ENCODE peak calls at places on chromosomes 5 and 9, in six cellular contexts. D is fibroblast of lung, C is A549, S is brain microvascular endothelial cell, B is heart left ventricle, P is ovary. O is an unnamed sample.

GRCh38 chr5:34001231-34001935 is 6.5 kb downstream of the AMACR start:
- DNase-seq in P (no peak), S (no peak), D (peak; percentile 45), B (no peak), C (peak; percentile 19), O (no peak)

GRCh38 chr9:69155341-69156030 is 18.6 kb upstream of the TJP2 start:
- DNase-seq in C (no peak), D (no peak), P (no peak), B (no peak), S (no peak), O (no peak)

GRCh38 chr5:142433526-142434321 is 108.9 kb upstream of the SPRY4 start:
- DNase-seq in C (no peak), D (peak; percentile 42), B (no peak), P (no peak), S (peak; percentile 34), O (no peak)

GRCh38 chr5:80161165-80161564 is 94.7 kb downstream of the SERINC5 start:
- DNase-seq in P (no peak), C (no peak), S (no peak), B (no peak), D (no peak), O (no peak)

GRCh38 chr5:176570044-176570443 is 20.9 kb downstream of the CDHR2 start:
- DNase-seq in C (peak; percentile 44), P (no peak), S (no peak), B (no peak), D (peak; percentile 54), O (no peak)

GRCh38 chr5:136036991-136037705 is 8.4 kb downstream of the TGFBI start:
- DNase-seq in S (no peak), C (no peak), B (no peak), D (no peak), P (no peak), O (peak; percentile 70)

GRCh38 chr9:77663754-77664153 is 15.6 kb upstream of the GNA14 start:
- DNase-seq in P (no peak), D (peak; percentile 45), B (no peak), C (no peak), S (peak; percentile 20), O (peak; percentile 19)

GRCh38 chr5:56638061-56638621 is 177.2 kb upstream of the MAP3K1 start:
- DNase-seq in C (peak; percentile 56), D (no peak), P (no peak), B (no peak), S (no peak), O (no peak)

GRCh38 chr9:16884952-16885513 is 14.6 kb upstream of the BNC2 start:
- DNase-seq in D (peak; percentile 99), S (no peak), B (no peak), P (no peak), C (no peak), O (no peak)

GRCh38 chr5:143262393-143263174 is 140.9 kb downstream of the NR3C1 start:
- DNase-seq in P (no peak), C (peak; percentile 71), B (no peak), D (peak; percentile 98), S (peak; percentile 93), O (no peak)

GRCh38 chr9:114098660-114099522 is at the start of gene KIF12:
- DNase-seq in S (no peak), D (no peak), P (no peak), C (peak; percentile 57), B (no peak), O (no peak)

GRCh38 chr5:136004436-136004835 is 24.4 kb upstream of the TGFBI start:
- DNase-seq in D (peak; percentile 90), B (no peak), S (no peak), C (no peak), P (no peak), O (no peak)

GRCh38 chr5:139964266-139964993 is 78.7 kb downstream of the NRG2 start:
- DNase-seq in D (no peak), B (no peak), P (no peak), S (no peak), C (no peak), O (no peak)

GRCh38 chr5:137954131-137954879 is 65.0 kb downstream of the PKD2L2 start:
- DNase-seq in P (no peak), C (peak; percentile 73), B (peak; percentile 49), S (peak; percentile 88), D (peak; percentile 86), O (no peak)

GRCh38 chr5:14901462-14902051 is 30.0 kb upstream of the ANKH start:
- DNase-seq in C (no peak), P (no peak), B (peak; percentile 63), S (peak; percentile 73), D (peak; percentile 74), O (no peak)

GRCh38 chr5:124885490-124885889 is 139.1 kb upstream of the ZNF608 start:
- DNase-seq in C (no peak), B (no peak), S (no peak), P (no peak), D (no peak), O (no peak)

GRCh38 chr9:69097053-69097452 is 61.5 kb downstream of the FXN start:
- DNase-seq in C (no peak), B (no peak), P (no peak), D (peak; percentile 85), S (peak; percentile 59), O (no peak)

GRCh38 chr9:106619211-106619610 is 243.8 kb upstream of the ZNF462 start:
- DNase-seq in P (no peak), D (peak; percentile 78), B (no peak), C (no peak), S (peak; percentile 62), O (no peak)

GRCh38 chr9:87795178-87795577 is 69.3 kb downstream of the CTSL start:
- DNase-seq in P (no peak), S (no peak), C (no peak), B (no peak), D (no peak), O (no peak)

GRCh38 chr9:34185778-34186551 is 7.1 kb downstream of the UBAP1 start:
- DNase-seq in C (peak; percentile 82), B (peak; percentile 45), P (no peak), S (peak; percentile 77), D (peak; percentile 89), O (no peak)

GRCh38 chr5:130545291-130545690 is 619.8 kb downstream of the HINT1 start:
- DNase-seq in B (no peak), D (no peak), P (no peak), C (no peak), S (no peak), O (no peak)

GRCh38 chr5:90956511-90956910 is 397.9 kb downstream of the ADGRV1 start:
- DNase-seq in S (no peak), C (no peak), D (no peak), P (no peak), B (no peak), O (no peak)

GRCh38 chr5:4579679-4580078 is 560.5 kb upstream of the ADAMTS16 start:
- DNase-seq in D (no peak), C (no peak), B (no peak), P (no peak), S (no peak), O (no peak)

GRCh38 chr9:93094294-93095204 is 1.5 kb upstream of the CARD19 start:
- DNase-seq in S (no peak), P (peak; percentile 75), B (peak; percentile 67), C (no peak), D (no peak), O (peak; percentile 83)

GRCh38 chr9:127876026-127876763 is 1.3 kb downstream of the AK1 start:
- DNase-seq in D (no peak), C (no peak), S (no peak), B (no peak), P (peak; percentile 39), O (no peak)

GRCh38 chr5:74625742-74626241 is 14.7 kb downstream of the ENC1 start:
- DNase-seq in P (no peak), S (peak; percentile 61), C (no peak), B (no peak), D (no peak), O (no peak)

GRCh38 chr5:204966-205670 is 12.8 kb downstream of the CCDC127 start:
- DNase-seq in D (no peak), C (no peak), B (no peak), S (no peak), P (no peak), O (no peak)

DNA sequence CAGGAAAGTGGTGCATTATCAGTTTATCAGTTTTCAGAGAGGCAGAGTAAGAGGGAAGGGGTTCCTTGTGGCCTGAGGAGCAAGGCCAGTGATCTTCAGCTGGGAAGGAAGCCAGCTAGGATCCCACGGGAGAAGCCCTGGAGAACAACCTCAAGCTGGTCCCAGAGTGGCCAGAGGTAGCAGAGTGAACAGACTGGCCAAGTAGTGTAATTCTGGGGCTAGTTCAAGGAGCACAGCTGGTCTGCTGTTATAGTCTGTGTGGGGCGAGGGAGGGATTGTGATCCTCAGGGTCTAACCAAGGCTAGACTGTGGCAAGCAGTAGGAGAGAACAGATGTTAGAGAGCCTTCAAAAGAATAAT is 164.6 kb downstream of the CARTPT start:
- DNase-seq in B (peak; percentile 67), D (no peak), C (no peak), P (no peak), S (no peak), O (peak; percentile 73)
- H3K27ac ChIP-seq in B (peak overlapping the region; percentile 34), D (no peak overlapping the region), C (peak overlapping the region; percentile 75), P (no peak overlapping the region), S (no peak overlapping the region), O (no peak overlapping the region)

DNA sequence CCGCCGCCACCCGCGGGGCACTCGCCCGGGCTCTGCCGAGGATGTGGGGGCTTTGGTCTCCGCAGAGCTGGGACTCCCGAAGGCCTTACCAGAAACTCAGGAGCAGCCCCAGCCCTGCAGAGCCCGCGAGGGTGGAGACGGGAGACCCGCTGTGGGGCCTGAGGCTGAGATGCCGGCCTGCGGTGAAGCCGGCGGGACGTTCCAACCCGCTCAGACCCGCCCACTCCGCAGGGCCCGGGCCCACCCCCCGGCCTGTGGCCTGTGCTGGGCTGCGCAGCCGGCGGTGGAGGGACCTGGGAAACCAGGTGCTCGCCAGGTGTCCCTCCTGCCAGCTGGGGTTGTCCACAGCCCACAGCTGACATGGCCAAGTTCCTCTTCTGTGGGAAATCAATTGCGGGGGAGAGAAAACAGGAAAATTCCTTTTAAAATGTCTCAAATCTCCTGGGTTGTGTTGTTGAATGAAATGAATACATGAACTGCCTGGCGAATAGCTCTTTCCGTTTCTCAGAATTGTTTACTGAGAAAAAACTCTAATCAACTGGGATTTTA is 48.9 kb upstream of the IRX4 start:
- DNase-seq in B (peak; percentile 45), D (no peak), P (peak; percentile 69), C (no peak), S (no peak), O (peak; percentile 30)
- H3K27ac ChIP-seq in B (peak overlapping the region; percentile 90), D (no peak overlapping the region), P (peak overlapping the region; percentile 89), C (no peak overlapping the region), S (no peak overlapping the region), O (no peak overlapping the region)

GRCh38 chr5:88834108-88834462 is 48.9 kb downstream of the MEF2C start:
- DNase-seq in D (no peak), C (no peak), P (no peak), B (no peak), S (no peak), O (no peak)
- H3K27ac ChIP-seq in D (peak overlapping the region; percentile 37), C (no peak overlapping the region), P (peak overlapping the region; percentile 41), B (peak overlapping the region; percentile 83), S (peak overlapping the region; percentile 78), O (peak overlapping the region; percentile 87)

DNA sequence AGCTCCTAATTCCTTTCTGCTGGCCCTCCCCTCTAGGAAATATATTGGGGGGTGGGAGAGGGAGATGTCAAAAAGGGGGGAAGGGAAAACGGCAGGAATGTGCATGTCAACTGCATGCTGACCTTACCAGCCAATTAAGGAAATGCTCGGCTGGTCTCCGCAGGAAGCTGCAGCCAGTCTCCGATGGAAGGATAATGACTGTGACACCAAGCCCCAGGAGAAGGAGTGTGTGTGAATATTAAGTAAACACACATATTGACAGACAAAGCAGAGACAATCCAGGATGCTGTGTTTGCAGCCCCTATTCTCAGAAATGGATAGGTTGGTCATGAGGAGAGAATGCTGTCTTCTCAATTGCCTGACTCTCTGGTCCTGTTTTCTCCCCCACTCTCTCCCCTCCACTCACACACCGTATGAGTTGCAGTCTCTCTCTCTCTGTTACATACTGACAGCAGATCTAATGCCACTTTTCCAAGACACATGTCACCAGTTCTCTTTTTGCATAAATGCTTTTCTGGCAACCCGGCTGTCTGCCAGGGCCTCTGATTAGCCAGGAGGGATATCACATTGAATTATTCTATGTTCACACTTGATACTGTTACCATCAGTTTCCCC is 85.7 kb downstream of the EPB41L4A start:
- DNase-seq in B (no peak), D (no peak), P (no peak), S (no peak), C (no peak), O (no peak)
- H3K27ac ChIP-seq in B (no peak overlapping the region), D (no peak overlapping the region), P (no peak overlapping the region), S (no peak overlapping the region), C (no peak overlapping the region), O (no peak overlapping the region)